ENCODE peak calls at places on chromosomes 12 and 14, in five cellular contexts. One of them, this sample, is unnamed.

GRCh38 chr12:3150820-3151590 is 73.8 kb downstream of the TSPAN9 start:
- DNase-seq in WERI-Rb-1: no peak
- DNase-seq in BJ: no peak
- DNase-seq in Kasumi-1: no peak
- DNase-seq in putamen: no peak
- DNase-seq in this sample: no peak

GRCh38 chr12:50928392-50928791 is 24.0 kb upstream of the HIGD1C start:
- DNase-seq in Kasumi-1: no peak
- DNase-seq in WERI-Rb-1: no peak
- DNase-seq in putamen: no peak
- DNase-seq in BJ: no peak
- DNase-seq in this sample: no peak

GRCh38 chr12:67853204-67853603 is 136.0 kb upstream of the IFNG-AS1 start:
- DNase-seq in Kasumi-1: no peak
- DNase-seq in putamen: no peak
- DNase-seq in BJ: peak
- DNase-seq in WERI-Rb-1: no peak
- DNase-seq in this sample: no peak

GRCh38 chr14:100239200-100239839 is 376 bp downstream of the YY1 start:
- DNase-seq in putamen: no peak
- DNase-seq in BJ: no peak
- DNase-seq in Kasumi-1: no peak
- DNase-seq in WERI-Rb-1: no peak
- DNase-seq in this sample: no peak

GRCh38 chr12:63977441-63977840 is 132.9 kb downstream of the SRGAP1 start:
- DNase-seq in Kasumi-1: no peak
- DNase-seq in WERI-Rb-1: no peak
- DNase-seq in putamen: no peak
- DNase-seq in BJ: no peak
- DNase-seq in this sample: no peak

GRCh38 chr12:122215789-122216188 is 10.1 kb downstream of the DIABLO start:
- DNase-seq in BJ: no peak
- DNase-seq in putamen: no peak
- DNase-seq in Kasumi-1: no peak
- DNase-seq in WERI-Rb-1: no peak
- DNase-seq in this sample: no peak

GRCh38 chr14:74910556-74910955 is 12.5 kb downstream of the RPS6KL1 start:
- DNase-seq in BJ: no peak
- DNase-seq in Kasumi-1: no peak
- DNase-seq in WERI-Rb-1: no peak
- DNase-seq in putamen: no peak
- DNase-seq in this sample: no peak

GRCh38 chr12:101018540-101018939 is 191.5 kb downstream of the SLC5A8 start:
- DNase-seq in WERI-Rb-1: no peak
- DNase-seq in Kasumi-1: no peak
- DNase-seq in putamen: no peak
- DNase-seq in BJ: peak
- DNase-seq in this sample: no peak

GRCh38 chr12:110639336-110640178 is 25.6 kb downstream of the TCTN1 start:
- DNase-seq in Kasumi-1: no peak
- DNase-seq in BJ: peak
- DNase-seq in WERI-Rb-1: no peak
- DNase-seq in putamen: no peak
- DNase-seq in this sample: no peak

GRCh38 chr14:77148510-77149231 is 7.1 kb upstream of the ZDHHC22 start:
- DNase-seq in BJ: no peak
- DNase-seq in Kasumi-1: no peak
- DNase-seq in WERI-Rb-1: no peak
- DNase-seq in putamen: no peak
- DNase-seq in this sample: no peak

GRCh38 chr12:58841058-58841798 is 79.1 kb downstream of the LRIG3 start:
- DNase-seq in WERI-Rb-1: peak
- DNase-seq in BJ: no peak
- DNase-seq in Kasumi-1: no peak
- DNase-seq in putamen: no peak
- DNase-seq in this sample: no peak

GRCh38 chr12:6407206-6407954 is 23.4 kb downstream of the LTBR start:
- DNase-seq in putamen: no peak
- DNase-seq in BJ: no peak
- DNase-seq in Kasumi-1: no peak
- DNase-seq in WERI-Rb-1: no peak
- DNase-seq in this sample: no peak

GRCh38 chr14:65492277-65492676 is 79.7 kb downstream of the FUT8 start:
- DNase-seq in Kasumi-1: peak
- DNase-seq in putamen: no peak
- DNase-seq in WERI-Rb-1: no peak
- DNase-seq in BJ: no peak
- DNase-seq in this sample: peak

GRCh38 chr14:101557811-101558738 is 3.2 kb upstream of the DIO3 start:
- DNase-seq in Kasumi-1: no peak
- DNase-seq in putamen: no peak
- DNase-seq in BJ: no peak
- DNase-seq in WERI-Rb-1: peak
- DNase-seq in this sample: no peak

GRCh38 chr14:104481323-104481722 is 98.2 kb upstream of the C14orf180 start:
- DNase-seq in Kasumi-1: no peak
- DNase-seq in WERI-Rb-1: no peak
- DNase-seq in BJ: no peak
- DNase-seq in putamen: no peak
- DNase-seq in this sample: no peak

GRCh38 chr14:23114669-23115491 is 4.2 kb downstream of the CEBPE start:
- DNase-seq in Kasumi-1: peak
- DNase-seq in putamen: no peak
- DNase-seq in BJ: peak
- DNase-seq in WERI-Rb-1: no peak
- DNase-seq in this sample: no peak

GRCh38 chr14:101500061-101500460 is 61.2 kb upstream of the DIO3 start:
- DNase-seq in WERI-Rb-1: no peak
- DNase-seq in BJ: no peak
- DNase-seq in Kasumi-1: no peak
- DNase-seq in putamen: no peak
- DNase-seq in this sample: no peak

GRCh38 chr14:104799657-104800599 is 973 bp upstream of the ZBTB42 start:
- DNase-seq in WERI-Rb-1: no peak
- DNase-seq in Kasumi-1: peak
- DNase-seq in putamen: peak
- DNase-seq in BJ: no peak
- DNase-seq in this sample: peak

GRCh38 chr14:33979613-33980276 is 28.9 kb upstream of the EGLN3 start:
- DNase-seq in WERI-Rb-1: no peak
- DNase-seq in putamen: no peak
- DNase-seq in BJ: no peak
- DNase-seq in Kasumi-1: no peak
- DNase-seq in this sample: no peak

GRCh38 chr14:99441157-99441870 is 39.3 kb downstream of the SETD3 start:
- DNase-seq in putamen: no peak
- DNase-seq in BJ: no peak
- DNase-seq in Kasumi-1: no peak
- DNase-seq in WERI-Rb-1: peak
- DNase-seq in this sample: no peak

GRCh38 chr14:51652168-51653095 is 722 bp downstream of the FRMD6 start:
- DNase-seq in BJ: no peak
- DNase-seq in putamen: no peak
- DNase-seq in Kasumi-1: peak
- DNase-seq in WERI-Rb-1: no peak
- DNase-seq in this sample: no peak

GRCh38 chr12:106953352-106954260 is 2.1 kb upstream of the TMEM263 start:
- DNase-seq in Kasumi-1: no peak
- DNase-seq in WERI-Rb-1: no peak
- DNase-seq in BJ: no peak
- DNase-seq in putamen: no peak
- DNase-seq in this sample: no peak

GRCh38 chr12:65004270-65004669 is 116.8 kb downstream of the WIF1 start:
- DNase-seq in putamen: no peak
- DNase-seq in WERI-Rb-1: no peak
- DNase-seq in BJ: no peak
- DNase-seq in Kasumi-1: no peak
- DNase-seq in this sample: no peak

GRCh38 chr14:69259531-69260245 is at the start of gene GALNT16:
- DNase-seq in WERI-Rb-1: peak
- DNase-seq in BJ: no peak
- DNase-seq in Kasumi-1: no peak
- DNase-seq in putamen: no peak
- DNase-seq in this sample: no peak

GRCh38 chr14:100988011-100988410 is 84.5 kb upstream of the RTL1 start:
- DNase-seq in putamen: no peak
- DNase-seq in Kasumi-1: no peak
- DNase-seq in BJ: no peak
- DNase-seq in WERI-Rb-1: no peak
- DNase-seq in this sample: no peak

GRCh38 chr14:102691763-102692162 is 85.5 kb upstream of the TRAF3 start:
- DNase-seq in WERI-Rb-1: no peak
- DNase-seq in putamen: no peak
- DNase-seq in Kasumi-1: no peak
- DNase-seq in BJ: no peak
- DNase-seq in this sample: no peak

GRCh38 chr14:100709252-100709955 is 17.3 kb upstream of the DLK1 start:
- DNase-seq in BJ: no peak
- DNase-seq in putamen: no peak
- DNase-seq in WERI-Rb-1: no peak
- DNase-seq in Kasumi-1: peak
- DNase-seq in this sample: no peak

GRCh38 chr12:21751517-21751916 is 23.0 kb downstream of the KCNJ8 start:
- DNase-seq in putamen: no peak
- DNase-seq in BJ: peak
- DNase-seq in WERI-Rb-1: no peak
- DNase-seq in Kasumi-1: no peak
- DNase-seq in this sample: no peak

GRCh38 chr12:93970892-93971688 is 177.3 kb upstream of the PLXNC1 start:
- DNase-seq in BJ: no peak
- DNase-seq in WERI-Rb-1: no peak
- DNase-seq in putamen: no peak
- DNase-seq in Kasumi-1: no peak
- DNase-seq in this sample: no peak

GRCh38 chr12:124827588-124828184 is 36.0 kb downstream of the SCARB1 start:
- DNase-seq in Kasumi-1: no peak
- DNase-seq in WERI-Rb-1: no peak
- DNase-seq in BJ: no peak
- DNase-seq in putamen: no peak
- DNase-seq in this sample: no peak